ENCODE peak calls at places on chromosomes 5 and 9, in seven cellular contexts. One of them, this sample, is unnamed.

GRCh38 chr5:84306617-84307016 is 78.1 kb downstream of the EDIL3 start:
- DNase-seq in psoas muscle: no peak
- DNase-seq in body of pancreas: no peak
- DNase-seq in sigmoid colon: no peak
- DNase-seq in fibroblast of pulmonary artery: no peak
- DNase-seq in dorsolateral prefrontal cortex: no peak
- DNase-seq in cardiac muscle cell: no peak
- DNase-seq in this sample: no peak

GRCh38 chr5:96259211-96259772 is 173.8 kb downstream of the PCSK1 start:
- DNase-seq in fibroblast of pulmonary artery: peak; percentile 47
- DNase-seq in body of pancreas: no peak
- DNase-seq in cardiac muscle cell: no peak
- DNase-seq in psoas muscle: no peak
- DNase-seq in sigmoid colon: no peak
- DNase-seq in dorsolateral prefrontal cortex: no peak
- DNase-seq in this sample: no peak

GRCh38 chr5:132771559-132771998 is 5.5 kb downstream of the SEPTIN8 start:
- DNase-seq in body of pancreas: no peak
- DNase-seq in cardiac muscle cell: peak; percentile 86
- DNase-seq in dorsolateral prefrontal cortex: no peak
- DNase-seq in sigmoid colon: peak; percentile 81
- DNase-seq in psoas muscle: no peak
- DNase-seq in fibroblast of pulmonary artery: peak; percentile 79
- DNase-seq in this sample: no peak

GRCh38 chr5:96997265-96997859 is 61.5 kb downstream of the LNPEP start:
- DNase-seq in dorsolateral prefrontal cortex: no peak
- DNase-seq in psoas muscle: no peak
- DNase-seq in sigmoid colon: no peak
- DNase-seq in body of pancreas: no peak
- DNase-seq in fibroblast of pulmonary artery: peak; percentile 79
- DNase-seq in cardiac muscle cell: peak; percentile 66
- DNase-seq in this sample: no peak

GRCh38 chr9:5945112-5945511 is 54.4 kb downstream of the MLANA start:
- DNase-seq in cardiac muscle cell: no peak
- DNase-seq in dorsolateral prefrontal cortex: no peak
- DNase-seq in sigmoid colon: no peak
- DNase-seq in body of pancreas: no peak
- DNase-seq in psoas muscle: no peak
- DNase-seq in fibroblast of pulmonary artery: no peak
- DNase-seq in this sample: no peak

GRCh38 chr5:7348168-7348802 is 47.7 kb upstream of the ADCY2 start:
- DNase-seq in dorsolateral prefrontal cortex: no peak
- DNase-seq in cardiac muscle cell: peak; percentile 15
- DNase-seq in fibroblast of pulmonary artery: no peak
- DNase-seq in sigmoid colon: no peak
- DNase-seq in psoas muscle: no peak
- DNase-seq in body of pancreas: no peak
- DNase-seq in this sample: no peak

GRCh38 chr5:95296291-95296690 is 11.4 kb upstream of the MCTP1 start:
- DNase-seq in body of pancreas: no peak
- DNase-seq in cardiac muscle cell: no peak
- DNase-seq in sigmoid colon: no peak
- DNase-seq in fibroblast of pulmonary artery: no peak
- DNase-seq in psoas muscle: no peak
- DNase-seq in dorsolateral prefrontal cortex: no peak
- DNase-seq in this sample: no peak

GRCh38 chr9:109264865-109265532 is 55.9 kb downstream of the EPB41L4B start:
- DNase-seq in fibroblast of pulmonary artery: no peak
- DNase-seq in psoas muscle: no peak
- DNase-seq in dorsolateral prefrontal cortex: no peak
- DNase-seq in cardiac muscle cell: no peak
- DNase-seq in body of pancreas: peak; percentile 82
- DNase-seq in sigmoid colon: peak; percentile 67
- DNase-seq in this sample: no peak

GRCh38 chr5:160118349-160119141 is 705 bp downstream of the PWWP2A start:
- DNase-seq in dorsolateral prefrontal cortex: peak; percentile 54
- DNase-seq in cardiac muscle cell: peak; percentile 15
- DNase-seq in fibroblast of pulmonary artery: peak; percentile 13
- DNase-seq in sigmoid colon: peak; percentile 85
- DNase-seq in psoas muscle: peak; percentile 74
- DNase-seq in body of pancreas: peak; percentile 49
- DNase-seq in this sample: peak; percentile 85

GRCh38 chr5:126455264-126455663 is 32.1 kb downstream of the GRAMD2B start:
- DNase-seq in sigmoid colon: no peak
- DNase-seq in fibroblast of pulmonary artery: no peak
- DNase-seq in body of pancreas: no peak
- DNase-seq in cardiac muscle cell: no peak
- DNase-seq in dorsolateral prefrontal cortex: no peak
- DNase-seq in psoas muscle: no peak
- DNase-seq in this sample: no peak

GRCh38 chr9:84542554-84542953 is 127.0 kb upstream of the NTRK2 start:
- DNase-seq in body of pancreas: no peak
- DNase-seq in fibroblast of pulmonary artery: no peak
- DNase-seq in psoas muscle: no peak
- DNase-seq in sigmoid colon: no peak
- DNase-seq in dorsolateral prefrontal cortex: no peak
- DNase-seq in cardiac muscle cell: no peak
- DNase-seq in this sample: no peak

GRCh38 chr9:70579686-70580085 is 165.2 kb upstream of the KLF9 start:
- DNase-seq in body of pancreas: no peak
- DNase-seq in fibroblast of pulmonary artery: no peak
- DNase-seq in psoas muscle: no peak
- DNase-seq in dorsolateral prefrontal cortex: no peak
- DNase-seq in cardiac muscle cell: no peak
- DNase-seq in sigmoid colon: no peak
- DNase-seq in this sample: no peak

GRCh38 chr5:57216714-57217113 is 42.9 kb downstream of the GPBP1 start:
- DNase-seq in cardiac muscle cell: no peak
- DNase-seq in fibroblast of pulmonary artery: peak; percentile 79
- DNase-seq in psoas muscle: no peak
- DNase-seq in sigmoid colon: no peak
- DNase-seq in dorsolateral prefrontal cortex: no peak
- DNase-seq in body of pancreas: no peak
- DNase-seq in this sample: no peak

GRCh38 chr5:142357469-142358090 is 32.8 kb upstream of the SPRY4 start:
- DNase-seq in psoas muscle: no peak
- DNase-seq in cardiac muscle cell: no peak
- DNase-seq in dorsolateral prefrontal cortex: no peak
- DNase-seq in body of pancreas: no peak
- DNase-seq in sigmoid colon: peak; percentile 59
- DNase-seq in fibroblast of pulmonary artery: no peak
- DNase-seq in this sample: no peak

GRCh38 chr9:120394058-120394669 is 185.8 kb downstream of the CDK5RAP2 start:
- DNase-seq in sigmoid colon: peak; percentile 36
- DNase-seq in psoas muscle: no peak
- DNase-seq in body of pancreas: no peak
- DNase-seq in fibroblast of pulmonary artery: peak; percentile 88
- DNase-seq in dorsolateral prefrontal cortex: no peak
- DNase-seq in cardiac muscle cell: no peak
- DNase-seq in this sample: no peak

GRCh38 chr9:131276891-131277672 is 772 bp upstream of the FAM78A start:
- DNase-seq in body of pancreas: no peak
- DNase-seq in dorsolateral prefrontal cortex: no peak
- DNase-seq in sigmoid colon: no peak
- DNase-seq in cardiac muscle cell: peak; percentile 53
- DNase-seq in fibroblast of pulmonary artery: no peak
- DNase-seq in psoas muscle: peak; percentile 67
- DNase-seq in this sample: no peak

GRCh38 chr5:152532714-152533113 is 127.6 kb upstream of the NMUR2 start:
- DNase-seq in body of pancreas: no peak
- DNase-seq in cardiac muscle cell: peak; percentile 77
- DNase-seq in dorsolateral prefrontal cortex: no peak
- DNase-seq in psoas muscle: no peak
- DNase-seq in fibroblast of pulmonary artery: peak; percentile 74
- DNase-seq in sigmoid colon: no peak
- DNase-seq in this sample: no peak

GRCh38 chr9:131405429-131405828 is 11.5 kb downstream of the PRRC2B start:
- DNase-seq in dorsolateral prefrontal cortex: no peak
- DNase-seq in psoas muscle: peak; percentile 80
- DNase-seq in cardiac muscle cell: peak; percentile 78
- DNase-seq in sigmoid colon: no peak
- DNase-seq in fibroblast of pulmonary artery: peak; percentile 63
- DNase-seq in body of pancreas: no peak
- DNase-seq in this sample: no peak

GRCh38 chr5:139371482-139372435 is 11.3 kb downstream of the SLC23A1 start:
- DNase-seq in sigmoid colon: peak; percentile 38
- DNase-seq in psoas muscle: no peak
- DNase-seq in dorsolateral prefrontal cortex: no peak
- DNase-seq in cardiac muscle cell: no peak
- DNase-seq in body of pancreas: no peak
- DNase-seq in fibroblast of pulmonary artery: no peak
- DNase-seq in this sample: no peak

GRCh38 chr5:320524-321232 is 836 bp upstream of the AHRR start:
- DNase-seq in fibroblast of pulmonary artery: no peak
- DNase-seq in sigmoid colon: no peak
- DNase-seq in psoas muscle: peak; percentile 50
- DNase-seq in cardiac muscle cell: no peak
- DNase-seq in dorsolateral prefrontal cortex: no peak
- DNase-seq in body of pancreas: no peak
- DNase-seq in this sample: peak; percentile 65

GRCh38 chr9:5748438-5748837 is 84.5 kb downstream of the ERMP1 start:
- DNase-seq in sigmoid colon: no peak
- DNase-seq in psoas muscle: no peak
- DNase-seq in fibroblast of pulmonary artery: no peak
- DNase-seq in cardiac muscle cell: no peak
- DNase-seq in body of pancreas: no peak
- DNase-seq in dorsolateral prefrontal cortex: no peak
- DNase-seq in this sample: no peak

GRCh38 chr5:76402251-76402879 is 720 bp upstream of the IQGAP2 start:
- DNase-seq in psoas muscle: peak; percentile 60
- DNase-seq in fibroblast of pulmonary artery: peak; percentile 0
- DNase-seq in body of pancreas: peak; percentile 58
- DNase-seq in dorsolateral prefrontal cortex: no peak
- DNase-seq in cardiac muscle cell: peak; percentile 47
- DNase-seq in sigmoid colon: no peak
- DNase-seq in this sample: peak; percentile 77

GRCh38 chr5:59335544-59335943 is 558.0 kb downstream of the PDE4D start:
- DNase-seq in cardiac muscle cell: no peak
- DNase-seq in dorsolateral prefrontal cortex: no peak
- DNase-seq in psoas muscle: no peak
- DNase-seq in body of pancreas: no peak
- DNase-seq in fibroblast of pulmonary artery: no peak
- DNase-seq in sigmoid colon: no peak
- DNase-seq in this sample: no peak

GRCh38 chr5:129664336-129664937 is 83.5 kb upstream of the MINAR2 start:
- DNase-seq in body of pancreas: peak; percentile 69
- DNase-seq in psoas muscle: no peak
- DNase-seq in dorsolateral prefrontal cortex: no peak
- DNase-seq in fibroblast of pulmonary artery: peak; percentile 69
- DNase-seq in cardiac muscle cell: peak; percentile 41
- DNase-seq in sigmoid colon: no peak
- DNase-seq in this sample: no peak

GRCh38 chr5:177429248-177430045 is 3.0 kb downstream of the GRK6 start:
- DNase-seq in fibroblast of pulmonary artery: no peak
- DNase-seq in cardiac muscle cell: no peak
- DNase-seq in sigmoid colon: peak; percentile 86
- DNase-seq in body of pancreas: peak; percentile 24
- DNase-seq in psoas muscle: peak; percentile 80
- DNase-seq in dorsolateral prefrontal cortex: no peak
- DNase-seq in this sample: peak; percentile 88
- H3K4me3 ChIP-seq in fibroblast of pulmonary artery: no peak overlapping the region
- H3K4me3 ChIP-seq in cardiac muscle cell: no peak overlapping the region
- H3K4me3 ChIP-seq in sigmoid colon: no peak overlapping the region
- H3K4me3 ChIP-seq in body of pancreas: no peak overlapping the region
- H3K4me3 ChIP-seq in psoas muscle: no peak overlapping the region
- H3K4me3 ChIP-seq in dorsolateral prefrontal cortex: no peak overlapping the region
- H3K4me3 ChIP-seq in this sample: peak overlapping the region; percentile 77

GRCh38 chr9:130262771-130263170 is 2.8 kb upstream of the HMCN2 start:
- DNase-seq in psoas muscle: no peak
- DNase-seq in body of pancreas: no peak
- DNase-seq in sigmoid colon: peak; percentile 53
- DNase-seq in dorsolateral prefrontal cortex: no peak
- DNase-seq in cardiac muscle cell: no peak
- DNase-seq in fibroblast of pulmonary artery: no peak
- DNase-seq in this sample: no peak

GRCh38 chr9:130262061-130262745 is 3.4 kb upstream of the HMCN2 start:
- DNase-seq in sigmoid colon: peak; percentile 62
- DNase-seq in dorsolateral prefrontal cortex: no peak
- DNase-seq in psoas muscle: no peak
- DNase-seq in body of pancreas: no peak
- DNase-seq in fibroblast of pulmonary artery: no peak
- DNase-seq in cardiac muscle cell: no peak
- DNase-seq in this sample: no peak

GRCh38 chr9:130265431-130266235 is at the start of gene HMCN2:
- DNase-seq in fibroblast of pulmonary artery: no peak
- DNase-seq in body of pancreas: no peak
- DNase-seq in sigmoid colon: peak; percentile 86
- DNase-seq in cardiac muscle cell: peak; percentile 66
- DNase-seq in dorsolateral prefrontal cortex: no peak
- DNase-seq in psoas muscle: peak; percentile 86
- DNase-seq in this sample: no peak

GRCh38 chr9:130264414-130265350 is 878 bp upstream of the HMCN2 start:
- DNase-seq in dorsolateral prefrontal cortex: no peak
- DNase-seq in sigmoid colon: peak; percentile 60
- DNase-seq in psoas muscle: no peak
- DNase-seq in cardiac muscle cell: no peak
- DNase-seq in body of pancreas: no peak
- DNase-seq in fibroblast of pulmonary artery: no peak
- DNase-seq in this sample: no peak

GRCh38 chr9:130263601-130264413 is 1.8 kb upstream of the HMCN2 start:
- DNase-seq in sigmoid colon: peak; percentile 63
- DNase-seq in dorsolateral prefrontal cortex: no peak
- DNase-seq in fibroblast of pulmonary artery: no peak
- DNase-seq in cardiac muscle cell: no peak
- DNase-seq in psoas muscle: peak; percentile 78
- DNase-seq in body of pancreas: no peak
- DNase-seq in this sample: no peak
- TF ChIP-seq CTCF in sigmoid colon: no peak
- TF ChIP-seq CTCF in dorsolateral prefrontal cortex: no peak
- TF ChIP-seq CTCF in fibroblast of pulmonary artery: no peak
- TF ChIP-seq CTCF in cardiac muscle cell: no peak
- TF ChIP-seq CTCF in psoas muscle: no peak
- TF ChIP-seq CTCF in body of pancreas: no peak
- TF ChIP-seq CTCF in this sample: no peak

DNA sequence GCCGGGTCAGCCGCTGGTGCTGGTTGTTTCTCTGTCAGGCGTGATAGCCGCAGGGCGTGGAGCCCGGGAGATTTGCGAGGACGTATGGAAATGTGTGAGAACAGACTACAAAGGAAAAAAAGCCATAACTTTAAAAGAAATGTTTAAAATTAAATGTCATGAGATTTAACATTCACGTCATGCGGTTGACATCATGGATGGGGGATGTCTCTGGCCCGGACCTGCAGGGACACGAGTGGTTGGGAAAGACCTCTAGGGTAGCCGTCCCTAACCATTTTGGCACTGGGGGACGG is 643 bp upstream of the RNF130 start:
- DNase-seq in dorsolateral prefrontal cortex: no peak
- DNase-seq in psoas muscle: no peak
- DNase-seq in fibroblast of pulmonary artery: no peak
- DNase-seq in body of pancreas: no peak
- DNase-seq in cardiac muscle cell: no peak
- DNase-seq in sigmoid colon: no peak
- DNase-seq in this sample: no peak
- H3K4me3 ChIP-seq in dorsolateral prefrontal cortex: peak overlapping the region; percentile 97
- H3K4me3 ChIP-seq in psoas muscle: peak overlapping the region; percentile 93
- H3K4me3 ChIP-seq in fibroblast of pulmonary artery: no peak overlapping the region
- H3K4me3 ChIP-seq in body of pancreas: no peak overlapping the region
- H3K4me3 ChIP-seq in cardiac muscle cell: no peak overlapping the region
- H3K4me3 ChIP-seq in sigmoid colon: peak overlapping the region; percentile 96
- H3K4me3 ChIP-seq in this sample: peak overlapping the region; percentile 92

GRCh38 chr9:37410969-37411785 is 11.3 kb upstream of the GRHPR start:
- DNase-seq in fibroblast of pulmonary artery: no peak
- DNase-seq in cardiac muscle cell: no peak
- DNase-seq in body of pancreas: no peak
- DNase-seq in psoas muscle: no peak
- DNase-seq in sigmoid colon: no peak
- DNase-seq in dorsolateral prefrontal cortex: no peak
- DNase-seq in this sample: no peak
- TF ChIP-seq CTCF in fibroblast of pulmonary artery: peak; percentile 46
- TF ChIP-seq CTCF in cardiac muscle cell: peak; percentile 39
- TF ChIP-seq CTCF in body of pancreas: no peak
- TF ChIP-seq CTCF in psoas muscle: no peak
- TF ChIP-seq CTCF in sigmoid colon: no peak
- TF ChIP-seq CTCF in dorsolateral prefrontal cortex: no peak
- TF ChIP-seq CTCF in this sample: no peak

This sample was measured in upper lobe of right lung.